ENCODE peak calls at places on chromosomes 11 and 22, in five cellular contexts. N, C, Y, E and K are unnamed samples.
A peak's percentile ranks its signal among the peaks of the same experiment; 100 is the strongest.

GRCh38 chr11:94826415-94826814 is 58.3 kb downstream of the AMOTL1 start:
- DNase-seq in N (no peak), C (peak; percentile 18), Y (no peak), E (no peak), K (no peak)

GRCh38 chr22:49305966-49306631 is 521.6 kb downstream of the BRD1 start:
- DNase-seq in N (no peak), C (no peak), Y (peak; percentile 9), E (no peak), K (peak; percentile 5)

GRCh38 chr11:79437274-79437980 is 3.4 kb downstream of the TENM4 start:
- DNase-seq in N (no peak), C (peak; percentile 85), Y (peak; percentile 43), E (no peak), K (peak; percentile 70)

GRCh38 chr22:47095395-47096122 is 333.1 kb downstream of the TBC1D22A start:
- DNase-seq in N (no peak), C (no peak), Y (no peak), E (no peak), K (no peak)

GRCh38 chr22:39233736-39234120 is 11.1 kb downstream of the PDGFB start:
- DNase-seq in N (no peak), C (peak; percentile 60), Y (no peak), E (no peak), K (no peak)

GRCh38 chr11:832529-833113 is at the start of gene CD151:
- DNase-seq in N (no peak), C (peak; percentile 87), Y (peak; percentile 66), E (no peak), K (peak; percentile 76)

GRCh38 chr11:92251980-92252379 is 27.4 kb downstream of the FAT3 start:
- DNase-seq in N (no peak), C (no peak), Y (no peak), E (no peak), K (no peak)

GRCh38 chr11:129814244-129814992 is 1.2 kb upstream of the TMEM45B start:
- DNase-seq in N (no peak), C (peak; percentile 6), Y (no peak), E (peak; percentile 70), K (peak; percentile 88)

GRCh38 chr22:29369460-29369859 is 18.9 kb downstream of the AP1B1 start:
- DNase-seq in N (no peak), C (peak; percentile 71), Y (no peak), E (no peak), K (peak; percentile 57)

GRCh38 chr11:21415566-21415965 is 746.2 kb downstream of the NELL1 start:
- DNase-seq in N (no peak), C (peak; percentile 3), Y (no peak), E (no peak), K (no peak)

GRCh38 chr11:62025429-62026105 is 58.1 kb upstream of the FTH1 start:
- DNase-seq in N (no peak), C (no peak), Y (peak; percentile 44), E (peak; percentile 41), K (peak; percentile 57)

GRCh38 chr22:30304495-30305244 is 15.4 kb upstream of the CASTOR1 start:
- DNase-seq in N (no peak), C (no peak), Y (no peak), E (no peak), K (no peak)

GRCh38 chr11:89168396-89168795 is 9.3 kb upstream of the TYR start:
- DNase-seq in N (no peak), C (no peak), Y (no peak), E (no peak), K (no peak)

GRCh38 chr22:27669798-27670599 is 131.6 kb downstream of the MN1 start:
- DNase-seq in N (no peak), C (no peak), Y (no peak), E (no peak), K (peak; percentile 56)

GRCh38 chr11:34624069-34624468 is 3.2 kb downstream of the EHF start:
- DNase-seq in N (no peak), C (no peak), Y (peak; percentile 37), E (no peak), K (no peak)

GRCh38 chr11:35559949-35560348 is 34.5 kb upstream of the PAMR1 start:
- DNase-seq in N (no peak), C (no peak), Y (no peak), E (no peak), K (no peak)

GRCh38 chr11:130846606-130847005 is 69.7 kb downstream of the SNX19 start:
- DNase-seq in N (no peak), C (no peak), Y (no peak), E (no peak), K (no peak)

GRCh38 chr11:1557904-1558831 is 13.9 kb downstream of the DUSP8 start:
- DNase-seq in N (no peak), C (no peak), Y (peak; percentile 64), E (no peak), K (peak; percentile 70)

GRCh38 chr22:23315341-23315917 is 135.1 kb downstream of the BCR start:
- DNase-seq in N (no peak), C (peak; percentile 75), Y (peak; percentile 64), E (peak; percentile 63), K (peak; percentile 80)

GRCh38 chr11:105189586-105189985 is 50.0 kb upstream of the CARD18 start:
- DNase-seq in N (no peak), C (no peak), Y (no peak), E (no peak), K (peak; percentile 20)

GRCh38 chr22:20421507-20421874 is 16.1 kb downstream of the SCARF2 start:
- DNase-seq in N (no peak), C (no peak), Y (no peak), E (no peak), K (no peak)

GRCh38 chr11:35649984-35650383 is 12.6 kb upstream of the TRIM44 start:
- DNase-seq in N (no peak), C (no peak), Y (no peak), E (no peak), K (no peak)

GRCh38 chr22:43039800-43040199 is 24.9 kb upstream of the PACSIN2 start:
- DNase-seq in N (no peak), C (no peak), Y (no peak), E (no peak), K (no peak)